ENCODE peak calls at places on chromosomes 2 and 18, in five cellular contexts. X is stimulated activated memory B cell treated with anti-CD40 and anti-IgM and Interleukin-4, amounts not matched to agents 10 μg/mL and 1 μg/mL and 100 μg/mL, for 72 hours; L is esophagus mucosa; S is activated B cell treated with CpG ODN at 0.5 μM for 24 hours; K is activated naive CD8-positive, alpha-beta T cell treated with anti-CD3 and anti-CD28 coated beads, Interleukin-2, amount 10 ng/mL, durations not matched to agents 7 days and 5 days. I is an unnamed sample.

GRCh38 chr2:46534589-46534988 is 55.2 kb downstream of the TMEM247 start:
- ATAC-seq in L (no peak), X (peak), S (peak), K (no peak), I (no peak)

GRCh38 chr2:172674034-172674967 is 61.3 kb upstream of the RAPGEF4 start:
- ATAC-seq in K (peak), S (no peak), L (no peak), X (peak), I (peak)

GRCh38 chr2:106868199-106868598 is 17.8 kb downstream of the ST6GAL2 start:
- ATAC-seq in X (no peak), K (no peak), L (no peak), S (no peak), I (no peak)

GRCh38 chr2:226475650-226476049 is 324.0 kb downstream of the IRS1 start:
- ATAC-seq in X (no peak), L (peak), K (no peak), S (no peak), I (no peak)

GRCh38 chr18:78171954-78172353 is 807.7 kb upstream of the SALL3 start:
- ATAC-seq in L (no peak), X (no peak), S (no peak), K (no peak), I (no peak)

GRCh38 chr2:177295479-177295878 is 31.0 kb upstream of the NFE2L2 start:
- ATAC-seq in S (no peak), L (no peak), X (no peak), K (no peak), I (no peak)

GRCh38 chr2:12928197-12928596 is 211.5 kb downstream of the TRIB2 start:
- ATAC-seq in X (no peak), L (no peak), S (no peak), K (no peak), I (peak)

GRCh38 chr2:233794128-233794658 is 16.1 kb downstream of the MROH2A start:
- ATAC-seq in L (no peak), K (no peak), X (no peak), S (no peak), I (no peak)

GRCh38 chr2:99188357-99188756 is 7.4 kb downstream of the MRPL30 start:
- ATAC-seq in S (no peak), K (no peak), L (no peak), X (no peak), I (peak)

GRCh38 chr18:3261035-3261392 is 919 bp upstream of the MYL12B start:
- ATAC-seq in K (peak), X (no peak), L (no peak), S (no peak), I (no peak)

GRCh38 chr2:112829247-112829646 is 7.3 kb downstream of the IL1B start:
- ATAC-seq in X (no peak), K (no peak), L (no peak), S (no peak), I (no peak)

GRCh38 chr2:119517433-119517832 is 6.8 kb downstream of the SCTR start:
- ATAC-seq in S (peak), L (peak), K (peak), X (peak), I (peak)

GRCh38 chr2:1011018-1011405 is 60.4 kb downstream of the SNTG2 start:
- ATAC-seq in S (no peak), K (no peak), L (no peak), X (no peak), I (no peak)

GRCh38 chr2:165646321-165646801 is 147.7 kb downstream of the GALNT3 start:
- ATAC-seq in K (no peak), S (no peak), X (no peak), L (no peak), I (no peak)

GRCh38 chr2:236731767-236732580 is 162.3 kb downstream of the ACKR3 start:
- ATAC-seq in K (no peak), L (peak), S (no peak), X (no peak), I (no peak)

GRCh38 chr18:38493991-38494559 is 928.5 kb upstream of the CELF4 start:
- ATAC-seq in L (no peak), K (no peak), S (no peak), X (no peak), I (no peak)

GRCh38 chr2:138086556-138086955 is 122.3 kb downstream of the HNMT start:
- ATAC-seq in S (no peak), K (no peak), L (no peak), X (no peak), I (no peak)

GRCh38 chr2:24621779-24622538 is 130.9 kb downstream of the NCOA1 start:
- ATAC-seq in L (no peak), K (no peak), X (no peak), S (no peak), I (no peak)

GRCh38 chr2:163779970-163780597 is 44.3 kb upstream of the FIGN start:
- ATAC-seq in K (no peak), L (no peak), X (no peak), S (no peak), I (no peak)

GRCh38 chr2:148391324-148391723 is 253.2 kb upstream of the EPC2 start:
- ATAC-seq in S (no peak), L (no peak), X (no peak), K (no peak), I (no peak)

GRCh38 chr2:144453039-144453336 is 66.9 kb downstream of the ZEB2 start:
- ATAC-seq in X (no peak), S (no peak), L (no peak), K (no peak), I (no peak)

I was measured in activated T-helper 17 cell treated with anti-CD3 and anti-CD28 coated beads, Interleukin-2, amount 50 U/mL, for 72 hours.